ENCODE peak calls at places on chromosomes 4 and X, in six cellular contexts. Q is aorta, C is adrenal gland, K is upper lobe of right lung, B is fibroblast of lung, R is body of pancreas. D is an unnamed sample. For H3K4me1, the result is how much of the 10 kb centered on the place peaks cover.

GRCh38 chrX:93673869-93674271 is at the start of gene FAM133A:
- DNase-seq in Q (no peak), C (no peak), K (no peak), B (peak), R (no peak), D (no peak)

GRCh38 chrX:906586-906985 is 276.0 kb downstream of the SHOX start:
- DNase-seq in B (no peak), R (no peak), C (no peak), Q (no peak), K (no peak), D (no peak)

GRCh38 chr4:165662341-165662740 is 210.7 kb upstream of the TLL1 start:
- DNase-seq in Q (no peak), K (no peak), R (no peak), B (no peak), C (no peak), D (no peak)

GRCh38 chr4:48129307-48130014 is 4.6 kb downstream of the TXK start:
- DNase-seq in K (no peak), C (no peak), Q (no peak), B (no peak), R (no peak), D (no peak)

GRCh38 chr4:75248770-75249467 is 265.3 kb downstream of the RCHY1 start:
- DNase-seq in R (no peak), C (no peak), B (no peak), K (no peak), Q (no peak), D (no peak)

GRCh38 chrX:57451426-57452020 is 140.3 kb upstream of the ZXDB start:
- DNase-seq in Q (no peak), C (no peak), B (no peak), K (no peak), R (no peak), D (no peak)

GRCh38 chr4:71204056-71204455 is 134.8 kb upstream of the SLC4A4 start:
- DNase-seq in Q (no peak), K (no peak), R (no peak), C (no peak), B (no peak), D (no peak)

GRCh38 chrX:80290834-80291233 is 129.4 kb upstream of the TENT5D start:
- DNase-seq in Q (no peak), K (no peak), C (no peak), R (no peak), B (no peak), D (no peak)

GRCh38 chr4:47852121-47852520 is 14.3 kb upstream of the CORIN start:
- DNase-seq in C (no peak), K (no peak), B (peak), Q (no peak), R (no peak), D (no peak)

GRCh38 chrX:154332561-154332960 is 37.0 kb downstream of the TKTL1 start:
- DNase-seq in Q (no peak), B (no peak), C (no peak), K (no peak), R (no peak), D (no peak)

GRCh38 chr4:153114771-153115321 is 89.4 kb upstream of the TRIM2 start:
- DNase-seq in C (peak), Q (peak), B (peak), K (no peak), R (no peak), D (no peak)

GRCh38 chrX:71098302-71098701 is 2.7 kb downstream of the FOXO4 start:
- DNase-seq in K (peak), R (peak), C (peak), B (peak), Q (peak), D (no peak)

GRCh38 chrX:53674581-53674980 is 11.9 kb downstream of the HUWE1 start:
- DNase-seq in K (no peak), C (no peak), B (no peak), R (no peak), Q (no peak), D (no peak)
- H3K4me1 ChIP-seq in K (under half), C (under half), B (under half), R (under half), Q (under half), D (under half)

GRCh38 chr4:1137850-1138249 is 24.5 kb upstream of the RNF212 start:
- DNase-seq in B (peak), K (no peak), R (no peak), Q (no peak), C (no peak), D (no peak)
- H3K4me1 ChIP-seq in B (under half), K (under half), R (under half), Q (under half), C (under half), D (under half)

DNA sequence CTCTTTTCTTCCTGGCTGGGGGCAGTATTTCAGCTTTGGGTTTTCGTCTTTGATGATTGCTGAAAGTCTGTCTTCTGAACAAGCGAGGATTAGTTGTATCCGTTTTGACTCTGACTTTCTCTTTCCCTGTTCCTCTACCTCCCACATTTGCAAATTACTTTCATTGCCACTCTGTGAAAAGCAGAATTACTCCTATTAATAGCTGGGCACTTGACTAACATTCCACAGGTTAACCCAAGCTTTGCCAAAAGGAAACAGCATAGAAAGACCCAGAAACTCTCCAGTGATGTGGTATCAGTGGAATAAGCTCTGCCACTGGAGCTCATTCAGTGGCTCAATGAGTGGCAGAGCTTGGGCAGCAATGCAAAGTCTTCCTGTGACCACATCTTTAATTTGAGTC is 238.9 kb downstream of the PALLD start:
- DNase-seq in Q (no peak), B (no peak), K (no peak), R (no peak), C (no peak), D (no peak)
- H3K4me1 ChIP-seq in Q (under half), B (under half), K (under half), R (under half), C (under half), D (under half)

GRCh38 chrX:44903842-44904530 is 31.0 kb downstream of the KDM6A start:
- DNase-seq in B (no peak), C (no peak), Q (no peak), K (no peak), R (no peak), D (no peak)
- H3K4me1 ChIP-seq in B (under half), C (under half), Q (under half), K (under half), R (under half), D (under half)

GRCh38 chrX:18654873-18655836 is 16.8 kb downstream of the RS1 start:
- DNase-seq in R (no peak), K (no peak), C (no peak), B (peak), Q (no peak), D (no peak)

GRCh38 chrX:18652636-18653035 is 19.3 kb downstream of the RS1 start:
- DNase-seq in R (no peak), B (no peak), Q (no peak), C (no peak), K (no peak), D (no peak)

GRCh38 chrX:18643853-18644252 is 28.1 kb downstream of the RS1 start:
- DNase-seq in Q (no peak), C (no peak), R (no peak), B (no peak), K (no peak), D (no peak)

GRCh38 chrX:18650662-18651061 is 21.2 kb downstream of the RS1 start:
- DNase-seq in R (no peak), C (no peak), Q (no peak), K (no peak), B (no peak), D (no peak)

DNA sequence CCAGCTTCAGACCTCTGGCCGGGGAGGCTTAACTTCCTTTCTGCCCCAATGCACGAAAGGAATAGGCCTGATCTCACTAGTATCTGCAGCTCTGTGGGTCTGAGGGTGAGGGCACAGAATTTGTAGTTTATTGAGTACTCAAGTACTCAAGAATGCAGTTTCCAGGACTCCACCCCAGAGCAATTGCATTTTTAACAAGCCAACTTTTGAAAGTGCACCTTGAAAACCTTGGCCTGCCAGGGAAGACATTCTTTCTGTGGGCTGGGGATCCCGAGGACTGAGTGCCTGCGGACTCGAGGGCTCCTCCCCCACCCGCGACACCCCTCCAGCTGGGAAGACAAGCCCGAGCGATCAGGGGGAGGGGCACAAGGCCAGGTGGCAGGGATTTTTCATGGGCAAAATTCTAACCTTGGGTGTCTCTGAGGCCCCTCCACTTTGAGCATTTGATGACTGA is 22.4 kb downstream of the RS1 start:
- DNase-seq in C (no peak), K (peak), Q (no peak), R (no peak), B (no peak), D (no peak)
- H3K4me1 ChIP-seq in C (under half), K (under half), Q (under half), R (under half), B (under half), D (under half)

GRCh38 chrX:14029425-14030247 is at the start of gene GEMIN8:
- DNase-seq in K (peak), B (peak), C (peak), Q (peak), R (peak), D (peak)

GRCh38 chrX:14028473-14028872 is 1.2 kb downstream of the GEMIN8 start:
- DNase-seq in Q (no peak), K (no peak), B (no peak), R (no peak), C (no peak), D (no peak)

GRCh38 chrX:14030248-14030592 is 528 bp upstream of the GEMIN8 start:
- DNase-seq in K (no peak), B (peak), Q (no peak), C (no peak), R (no peak), D (no peak)

GRCh38 chrX:14027511-14028019 is 2.1 kb downstream of the GEMIN8 start:
- DNase-seq in Q (no peak), K (no peak), B (peak), R (no peak), C (no peak), D (no peak)

GRCh38 chrX:14029039-14029424 is 660 bp downstream of the GEMIN8 start:
- DNase-seq in C (no peak), B (peak), R (no peak), K (no peak), Q (no peak), D (no peak)
- H3K4me1 ChIP-seq in C (under half), B (under half), R (under half), K (under half), Q (under half), D (under half)

GRCh38 chr4:8201341-8201781 is 2.3 kb downstream of the SH3TC1 start:
- DNase-seq in Q (no peak), R (no peak), K (no peak), C (no peak), B (no peak), D (no peak)
- H3K4me1 ChIP-seq in Q (under half), R (half or more), K (under half), C (under half), B (under half), D (under half)

D was measured in RWPE2.